ENCODE peak calls at places on chromosomes 1 and 21, in four cellular contexts. One of them, this sample, is unnamed.

GRCh38 chr1:43421396-43421795 is 31.7 kb downstream of the SZT2 start:
- DNase-seq in fibroblast of lung: no peak
- DNase-seq in psoas muscle: no peak
- DNase-seq in A673: no peak
- DNase-seq in this sample: no peak

GRCh38 chr1:119549719-119550141 is 42.7 kb downstream of the HSD3B1 start:
- DNase-seq in fibroblast of lung: peak; percentile 58
- DNase-seq in psoas muscle: no peak
- DNase-seq in A673: peak; percentile 80
- DNase-seq in this sample: peak; percentile 47

GRCh38 chr1:12143631-12144155 is 23.1 kb upstream of the TNFRSF1B start:
- DNase-seq in fibroblast of lung: peak; percentile 96
- DNase-seq in psoas muscle: peak; percentile 88
- DNase-seq in A673: no peak
- DNase-seq in this sample: peak; percentile 33

GRCh38 chr21:26887241-26887640 is 42.0 kb upstream of the ADAMTS1 start:
- DNase-seq in fibroblast of lung: peak; percentile 35
- DNase-seq in psoas muscle: no peak
- DNase-seq in A673: no peak
- DNase-seq in this sample: peak; percentile 65

GRCh38 chr1:214404571-214405213 is 123.7 kb downstream of the SMYD2 start:
- DNase-seq in fibroblast of lung: peak; percentile 90
- DNase-seq in psoas muscle: no peak
- DNase-seq in A673: peak; percentile 86
- DNase-seq in this sample: no peak

GRCh38 chr1:9419642-9420041 is 119.6 kb upstream of the SLC25A33 start:
- DNase-seq in fibroblast of lung: no peak
- DNase-seq in psoas muscle: no peak
- DNase-seq in A673: no peak
- DNase-seq in this sample: no peak

GRCh38 chr1:84402501-84402900 is 4.2 kb downstream of the DNASE2B start:
- DNase-seq in fibroblast of lung: no peak
- DNase-seq in psoas muscle: no peak
- DNase-seq in A673: no peak
- DNase-seq in this sample: no peak

GRCh38 chr1:183958958-183959357 is 78.6 kb downstream of the COLGALT2 start:
- DNase-seq in fibroblast of lung: no peak
- DNase-seq in psoas muscle: no peak
- DNase-seq in A673: no peak
- DNase-seq in this sample: no peak

GRCh38 chr1:25825605-25826004 is 5.9 kb downstream of the MTFR1L start:
- DNase-seq in fibroblast of lung: no peak
- DNase-seq in psoas muscle: no peak
- DNase-seq in A673: no peak
- DNase-seq in this sample: no peak

GRCh38 chr1:9596419-9597123 is 7.9 kb downstream of the TMEM201 start:
- DNase-seq in fibroblast of lung: no peak
- DNase-seq in psoas muscle: no peak
- DNase-seq in A673: peak; percentile 48
- DNase-seq in this sample: no peak

GRCh38 chr1:108590947-108591346 is 31.0 kb downstream of the EEIG2 start:
- DNase-seq in fibroblast of lung: peak; percentile 96
- DNase-seq in psoas muscle: no peak
- DNase-seq in A673: peak; percentile 96
- DNase-seq in this sample: no peak

GRCh38 chr1:28374297-28374696 is 4.8 kb downstream of the PHACTR4 start:
- DNase-seq in fibroblast of lung: peak; percentile 82
- DNase-seq in psoas muscle: no peak
- DNase-seq in A673: no peak
- DNase-seq in this sample: no peak

GRCh38 chr1:53693361-53693760 is 45.6 kb downstream of the GLIS1 start:
- DNase-seq in fibroblast of lung: peak; percentile 34
- DNase-seq in psoas muscle: no peak
- DNase-seq in A673: no peak
- DNase-seq in this sample: no peak

GRCh38 chr1:115837762-115838421 is 3.0 kb downstream of the NHLH2 start:
- DNase-seq in fibroblast of lung: no peak
- DNase-seq in psoas muscle: no peak
- DNase-seq in A673: peak; percentile 6
- DNase-seq in this sample: no peak

GRCh38 chr1:29520571-29521437 is 284.5 kb downstream of the PTPRU start:
- DNase-seq in fibroblast of lung: no peak
- DNase-seq in psoas muscle: no peak
- DNase-seq in A673: no peak
- DNase-seq in this sample: no peak

GRCh38 chr1:9815150-9815549 is 8.6 kb downstream of the CLSTN1 start:
- DNase-seq in fibroblast of lung: no peak
- DNase-seq in psoas muscle: no peak
- DNase-seq in A673: no peak
- DNase-seq in this sample: no peak

GRCh38 chr21:46515109-46515508 is 56.4 kb downstream of the DIP2A start:
- DNase-seq in fibroblast of lung: peak; percentile 35
- DNase-seq in psoas muscle: peak; percentile 72
- DNase-seq in A673: no peak
- DNase-seq in this sample: peak; percentile 33

GRCh38 chr1:111553199-111553598 is 49.8 kb upstream of the ADORA3 start:
- DNase-seq in fibroblast of lung: peak; percentile 88
- DNase-seq in psoas muscle: no peak
- DNase-seq in A673: no peak
- DNase-seq in this sample: no peak

GRCh38 chr1:91735266-91735845 is 150.6 kb downstream of the TGFBR3 start:
- DNase-seq in fibroblast of lung: no peak
- DNase-seq in psoas muscle: no peak
- DNase-seq in A673: no peak
- DNase-seq in this sample: no peak

GRCh38 chr21:38267991-38268858 is 11.4 kb downstream of the KCNJ15 start:
- DNase-seq in fibroblast of lung: no peak
- DNase-seq in psoas muscle: no peak
- DNase-seq in A673: no peak
- DNase-seq in this sample: peak; percentile 43

GRCh38 chr1:206824327-206824726 is 41.1 kb upstream of the IL20 start:
- DNase-seq in fibroblast of lung: peak; percentile 16
- DNase-seq in psoas muscle: no peak
- DNase-seq in A673: no peak
- DNase-seq in this sample: no peak

GRCh38 chr1:233269656-233270055 is 25.9 kb downstream of the PCNX2 start:
- DNase-seq in fibroblast of lung: peak; percentile 65
- DNase-seq in psoas muscle: no peak
- DNase-seq in A673: peak; percentile 67
- DNase-seq in this sample: no peak

GRCh38 chr1:192973988-192974387 is 85.2 kb downstream of the UCHL5 start:
- DNase-seq in fibroblast of lung: no peak
- DNase-seq in psoas muscle: no peak
- DNase-seq in A673: no peak
- DNase-seq in this sample: no peak

GRCh38 chr1:45802343-45803298 is 791 bp upstream of the MAST2 start:
- DNase-seq in fibroblast of lung: peak; percentile 98
- DNase-seq in psoas muscle: peak; percentile 87
- DNase-seq in A673: peak; percentile 11
- DNase-seq in this sample: peak; percentile 16

GRCh38 chr1:226364129-226364899 is 43.6 kb downstream of the PARP1 start:
- DNase-seq in fibroblast of lung: peak; percentile 10
- DNase-seq in psoas muscle: no peak
- DNase-seq in A673: no peak
- DNase-seq in this sample: peak; percentile 21

GRCh38 chr1:226369110-226369509 is 38.8 kb downstream of the PARP1 start:
- DNase-seq in fibroblast of lung: no peak
- DNase-seq in psoas muscle: no peak
- DNase-seq in A673: no peak
- DNase-seq in this sample: no peak

GRCh38 chr1:226365831-226366231 is 42.1 kb downstream of the PARP1 start:
- DNase-seq in fibroblast of lung: peak; percentile 89
- DNase-seq in psoas muscle: no peak
- DNase-seq in A673: no peak
- DNase-seq in this sample: no peak

GRCh38 chr1:226365166-226365565 is 42.7 kb downstream of the PARP1 start:
- DNase-seq in fibroblast of lung: no peak
- DNase-seq in psoas muscle: no peak
- DNase-seq in A673: no peak
- DNase-seq in this sample: no peak

GRCh38 chr1:226366290-226366689 is 41.6 kb downstream of the PARP1 start:
- DNase-seq in fibroblast of lung: no peak
- DNase-seq in psoas muscle: no peak
- DNase-seq in A673: no peak
- DNase-seq in this sample: no peak
- H3K36me3 ChIP-seq in fibroblast of lung: peaks cover 30% of the 10 kb centered on the region
- H3K36me3 ChIP-seq in psoas muscle: peaks cover 19% of the 10 kb centered on the region
- H3K36me3 ChIP-seq in A673: peaks cover 97% of the 10 kb centered on the region
- H3K36me3 ChIP-seq in this sample: peaks cover 25% of the 10 kb centered on the region

GRCh38 chr1:164767257-164768044 is 208.5 kb downstream of the PBX1 start:
- DNase-seq in fibroblast of lung: peak; percentile 98
- DNase-seq in psoas muscle: no peak
- DNase-seq in A673: no peak
- DNase-seq in this sample: no peak

GRCh38 chr1:164768045-164768402 is 209.0 kb downstream of the PBX1 start:
- DNase-seq in fibroblast of lung: peak; percentile 58
- DNase-seq in psoas muscle: no peak
- DNase-seq in A673: no peak
- DNase-seq in this sample: no peak

GRCh38 chr1:164764333-164764732 is 205.3 kb downstream of the PBX1 start:
- DNase-seq in fibroblast of lung: peak; percentile 63
- DNase-seq in psoas muscle: no peak
- DNase-seq in A673: no peak
- DNase-seq in this sample: no peak

GRCh38 chr1:164765557-164765956 is 206.6 kb downstream of the PBX1 start:
- DNase-seq in fibroblast of lung: peak; percentile 96
- DNase-seq in psoas muscle: no peak
- DNase-seq in A673: no peak
- DNase-seq in this sample: no peak

DNA sequence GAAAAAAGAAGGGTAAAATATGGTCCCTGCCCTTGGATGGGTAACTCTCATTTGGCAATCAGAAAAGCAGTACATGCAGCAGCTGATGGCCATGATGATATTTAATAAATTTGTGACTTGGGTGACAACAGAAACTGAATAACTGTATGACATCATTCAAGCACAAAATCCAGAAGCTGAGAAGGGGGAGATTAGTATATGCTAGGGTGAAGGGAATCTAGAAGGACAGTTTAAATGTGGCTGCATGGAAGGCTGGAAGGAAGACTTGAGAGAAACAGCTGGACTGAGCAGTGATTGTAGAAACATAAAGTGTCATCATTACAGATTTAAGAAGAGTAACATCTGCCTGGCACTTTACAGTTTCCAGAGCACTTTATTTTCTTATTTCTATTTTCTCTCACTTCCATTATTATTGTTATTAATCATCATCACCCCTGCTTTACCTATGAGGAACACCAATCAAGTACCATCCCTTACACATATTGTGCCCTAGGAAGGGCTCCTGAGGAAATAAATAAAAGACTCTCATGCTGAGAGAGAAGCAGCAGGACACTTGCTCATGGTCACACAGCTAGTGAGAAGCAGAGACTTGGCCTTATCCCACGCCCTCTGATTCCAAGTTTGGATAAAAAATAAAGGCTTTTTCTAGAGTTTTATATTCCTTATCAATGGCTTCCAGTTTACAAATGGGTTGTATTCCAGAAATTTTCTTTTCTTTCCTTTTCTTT is 207.2 kb downstream of the PBX1 start:
- DNase-seq in fibroblast of lung: no peak
- DNase-seq in psoas muscle: no peak
- DNase-seq in A673: no peak
- DNase-seq in this sample: no peak
- H3K4me1 ChIP-seq in fibroblast of lung: peaks cover 39% of the 10 kb centered on the region
- H3K4me1 ChIP-seq in psoas muscle: peaks cover 21% of the 10 kb centered on the region
- H3K4me1 ChIP-seq in A673: peaks cover 1% of the 10 kb centered on the region
- H3K4me1 ChIP-seq in this sample: no peaks in the 10 kb centered on the region

GRCh38 chr1:19655718-19656080 is 9.0 kb upstream of the HTR6 start:
- DNase-seq in fibroblast of lung: no peak
- DNase-seq in psoas muscle: peak; percentile 33
- DNase-seq in A673: no peak
- DNase-seq in this sample: no peak
- H3K9me3 ChIP-seq in fibroblast of lung: no peaks in the 10 kb centered on the region
- H3K9me3 ChIP-seq in psoas muscle: no peaks in the 10 kb centered on the region
- H3K9me3 ChIP-seq in A673: no peaks in the 10 kb centered on the region
- H3K9me3 ChIP-seq in this sample: no peaks in the 10 kb centered on the region

GRCh38 chr1:81449786-81450185 is 350.9 kb upstream of the ADGRL2 start:
- DNase-seq in fibroblast of lung: peak; percentile 40
- DNase-seq in psoas muscle: no peak
- DNase-seq in A673: no peak
- DNase-seq in this sample: no peak

GRCh38 chr1:81458186-81458585 is 342.5 kb upstream of the ADGRL2 start:
- DNase-seq in fibroblast of lung: no peak
- DNase-seq in psoas muscle: no peak
- DNase-seq in A673: no peak
- DNase-seq in this sample: no peak

GRCh38 chr1:81452693-81453344 is 347.9 kb upstream of the ADGRL2 start:
- DNase-seq in fibroblast of lung: peak; percentile 15
- DNase-seq in psoas muscle: no peak
- DNase-seq in A673: no peak
- DNase-seq in this sample: no peak

GRCh38 chr1:81453345-81453703 is 347.4 kb upstream of the ADGRL2 start:
- DNase-seq in fibroblast of lung: no peak
- DNase-seq in psoas muscle: no peak
- DNase-seq in A673: no peak
- DNase-seq in this sample: no peak

GRCh38 chr1:81453971-81454370 is 346.8 kb upstream of the ADGRL2 start:
- DNase-seq in fibroblast of lung: no peak
- DNase-seq in psoas muscle: no peak
- DNase-seq in A673: peak; percentile 15
- DNase-seq in this sample: no peak
- H3K36me3 ChIP-seq in fibroblast of lung: no peaks in the 10 kb centered on the region
- H3K36me3 ChIP-seq in psoas muscle: no peaks in the 10 kb centered on the region
- H3K36me3 ChIP-seq in A673: no peaks in the 10 kb centered on the region
- H3K36me3 ChIP-seq in this sample: no peaks in the 10 kb centered on the region

DNA sequence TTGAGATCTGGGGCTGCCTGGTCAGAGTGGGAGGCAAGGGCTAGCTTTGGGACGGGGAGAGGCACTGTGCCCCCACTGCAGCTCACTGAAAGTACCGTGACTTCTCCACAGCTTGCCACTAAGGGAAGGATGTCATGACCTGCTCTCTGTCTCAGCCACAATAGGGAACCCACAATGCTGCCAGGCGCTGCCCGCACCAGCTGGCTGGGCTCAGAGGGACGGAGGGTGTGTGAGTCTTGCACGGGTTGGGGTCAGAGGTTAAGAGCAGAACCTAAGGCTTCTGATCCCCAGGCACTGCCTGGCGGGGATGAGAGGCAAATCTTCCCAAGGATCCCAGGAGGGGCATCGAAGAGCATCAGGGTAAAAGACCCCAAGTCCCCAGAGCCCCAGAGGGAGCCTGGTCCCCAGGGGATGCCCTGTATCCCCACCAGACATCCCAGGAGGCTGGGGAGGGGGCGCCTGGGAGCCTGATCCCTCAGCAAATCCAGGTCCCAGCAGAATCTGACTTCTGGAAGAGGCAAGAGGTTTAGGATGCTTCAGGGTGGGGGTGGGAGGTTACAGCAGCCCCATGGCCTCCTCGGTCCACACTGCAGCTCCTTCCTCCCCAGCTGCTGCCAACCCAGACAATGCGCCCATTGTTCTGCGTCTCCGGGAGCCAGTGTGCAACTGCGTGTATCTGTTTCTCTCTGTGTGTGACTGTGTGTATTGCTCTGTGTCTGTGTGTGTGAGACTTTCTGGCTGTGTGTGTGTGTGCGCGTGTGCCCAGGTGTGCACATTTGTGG is 2.0 kb upstream of the MARCKSL1 start:
- DNase-seq in fibroblast of lung: peak; percentile 68
- DNase-seq in psoas muscle: no peak
- DNase-seq in A673: no peak
- DNase-seq in this sample: no peak
- H3K4me1 ChIP-seq in fibroblast of lung: peaks cover 5% of the 10 kb centered on the region
- H3K4me1 ChIP-seq in psoas muscle: no peaks in the 10 kb centered on the region
- H3K4me1 ChIP-seq in A673: peaks cover 15% of the 10 kb centered on the region
- H3K4me1 ChIP-seq in this sample: no peaks in the 10 kb centered on the region

This sample was measured in prostate gland.